ENCODE peak calls at places on chromosomes 12 and 14, in four cellular contexts. U is transverse colon, S is retinal pigment epithelial cell, Y is right atrium auricular region. Z is an unnamed sample.

GRCh38 chr12:110039085-110039807 is 9.1 kb downstream of the C12orf76 start:
- DNase-seq in Y (no peak), S (no peak), U (peak), Z (peak)

GRCh38 chr14:81400852-81401251 is 728 bp upstream of the STON2 start:
- DNase-seq in S (peak), U (peak), Y (peak), Z (no peak)

GRCh38 chr12:95942106-95942531 is 295 bp downstream of the CCDC38 start:
- DNase-seq in U (no peak), Y (no peak), S (no peak), Z (peak)

GRCh38 chr14:20624495-20625070 is 16.9 kb downstream of the OR6S1 start:
- DNase-seq in S (no peak), Y (peak), U (peak), Z (peak)

GRCh38 chr12:121453629-121454028 is 53.7 kb downstream of the RNF34 start:
- DNase-seq in U (no peak), Y (no peak), S (no peak), Z (no peak)

GRCh38 chr12:26047401-26048226 is 77.2 kb downstream of the BHLHE41 start:
- DNase-seq in Y (no peak), S (no peak), U (no peak), Z (no peak)

GRCh38 chr14:35944847-35945246 is 118.7 kb downstream of the BRMS1L start:
- DNase-seq in Y (no peak), U (peak), S (no peak), Z (peak)

GRCh38 chr12:111438501-111438900 is 32.8 kb downstream of the SH2B3 start:
- DNase-seq in S (peak), Y (no peak), U (peak), Z (no peak)

GRCh38 chr12:89307665-89308253 is 44.5 kb downstream of the DUSP6 start:
- DNase-seq in U (no peak), Y (no peak), S (no peak), Z (peak)

GRCh38 chr12:26698186-26698585 is 134.8 kb downstream of the ITPR2 start:
- DNase-seq in U (no peak), S (no peak), Y (no peak), Z (no peak)

GRCh38 chr12:97575792-97576191 is 113.2 kb downstream of the RMST start:
- DNase-seq in S (peak), Y (no peak), U (no peak), Z (no peak)

GRCh38 chr12:27474344-27474743 is 27.8 kb downstream of the SMCO2 start:
- DNase-seq in S (no peak), Y (no peak), U (no peak), Z (no peak)

GRCh38 chr14:79825046-79825521 is 386.2 kb downstream of the DIO2 start:
- DNase-seq in Y (no peak), S (no peak), U (no peak), Z (no peak)

GRCh38 chr14:74908861-74909341 is 14.2 kb downstream of the RPS6KL1 start:
- DNase-seq in U (no peak), Y (no peak), S (no peak), Z (no peak)

GRCh38 chr12:56387152-56387551 is 24.5 kb upstream of the APOF start:
- DNase-seq in S (peak), U (no peak), Y (no peak), Z (no peak)

GRCh38 chr14:94047581-94047980 is 21.4 kb downstream of the OTUB2 start:
- DNase-seq in Y (no peak), S (no peak), U (no peak), Z (no peak)

GRCh38 chr12:55685671-55686070 is 22.0 kb downstream of the ITGA7 start:
- DNase-seq in S (no peak), U (no peak), Y (no peak), Z (no peak)

GRCh38 chr12:130483616-130484180 is 146.0 kb downstream of the PIWIL1 start:
- DNase-seq in Y (no peak), U (no peak), S (no peak), Z (no peak)

GRCh38 chr14:68312884-68313725 is 479.8 kb downstream of the ZFP36L1 start:
- DNase-seq in U (no peak), Y (no peak), S (no peak), Z (no peak)

GRCh38 chr12:50403001-50403440 is 2.3 kb downstream of the LARP4 start:
- DNase-seq in Y (no peak), S (no peak), U (no peak), Z (peak)

GRCh38 chr12:96361074-96361473 is 39.2 kb downstream of the CDK17 start:
- DNase-seq in U (no peak), S (no peak), Y (no peak), Z (no peak)

GRCh38 chr14:60632777-60633176 is 16.5 kb downstream of the SIX1 start:
- DNase-seq in U (no peak), Y (no peak), S (no peak), Z (no peak)

GRCh38 chr12:53739285-53740129 is 12.3 kb upstream of the CALCOCO1 start:
- DNase-seq in U (no peak), Y (no peak), S (no peak), Z (no peak)

GRCh38 chr12:53740130-53740491 is 11.7 kb downstream of the CISTR start:
- DNase-seq in Y (no peak), S (no peak), U (no peak), Z (no peak)

GRCh38 chr12:53737951-53738833 is 10.9 kb upstream of the CALCOCO1 start:
- DNase-seq in U (peak), S (no peak), Y (no peak), Z (peak)

GRCh38 chr12:53737494-53737808 is 10.2 kb upstream of the CALCOCO1 start:
- DNase-seq in Y (no peak), S (no peak), U (no peak), Z (no peak)

DNA sequence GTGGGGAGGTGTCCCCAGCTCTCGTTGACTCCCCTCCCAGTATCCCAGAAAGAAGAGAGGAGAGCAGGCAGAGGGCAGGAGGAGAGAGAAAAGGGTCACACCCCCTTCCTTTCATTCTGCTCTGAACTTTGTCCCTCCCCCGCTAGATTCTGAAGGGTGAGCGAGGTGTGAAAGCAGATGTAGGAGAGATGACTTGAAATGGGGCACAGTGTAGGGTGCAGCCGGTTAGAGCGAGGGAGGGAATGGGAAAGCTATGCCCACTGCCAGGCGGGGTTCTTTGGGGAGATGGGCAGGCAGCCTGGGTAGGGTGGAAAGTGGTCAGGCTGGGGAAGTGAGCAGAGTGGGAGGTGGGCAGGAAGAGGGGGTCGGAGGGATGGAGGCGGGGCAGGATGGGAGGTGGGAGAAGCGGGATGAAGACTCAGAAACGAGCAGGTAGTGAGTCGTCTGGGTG is 11.6 kb upstream of the CALCOCO1 start:
- DNase-seq in S (no peak), U (no peak), Y (no peak), Z (peak)
- H3K4me3 ChIP-seq in S (no peak), U (peak), Y (no peak), Z (peak)

GRCh38 chr12:92362109-92362508 is 216.5 kb upstream of the BTG1 start:
- DNase-seq in S (no peak), Y (no peak), U (no peak), Z (no peak)

GRCh38 chr12:92365333-92365732 is 219.7 kb upstream of the BTG1 start:
- DNase-seq in U (no peak), Y (no peak), S (no peak), Z (no peak)

GRCh38 chr12:92365836-92366235 is 220.2 kb upstream of the BTG1 start:
- DNase-seq in Y (no peak), S (no peak), U (no peak), Z (no peak)

GRCh38 chr12:92362785-92363184 is 217.1 kb upstream of the BTG1 start:
- DNase-seq in U (no peak), S (no peak), Y (no peak), Z (no peak)

GRCh38 chr12:92363295-92364146 is 217.9 kb upstream of the BTG1 start:
- DNase-seq in U (peak), Y (peak), S (no peak), Z (no peak)
- H3K4me3 ChIP-seq in U (peak), Y (peak), S (no peak), Z (no peak)

GRCh38 chr12:62713190-62713589 is 221.8 kb downstream of the PPM1H start:
- DNase-seq in S (no peak), U (no peak), Y (no peak), Z (no peak)

GRCh38 chr12:62713723-62714122 is 221.2 kb downstream of the PPM1H start:
- DNase-seq in Y (no peak), U (no peak), S (no peak), Z (no peak)

GRCh38 chr12:62714409-62715075 is 220.4 kb downstream of the PPM1H start:
- DNase-seq in Y (no peak), S (no peak), U (no peak), Z (no peak)

GRCh38 chr12:62711626-62712305 is 223.2 kb downstream of the PPM1H start:
- DNase-seq in S (no peak), U (no peak), Y (no peak), Z (no peak)

DNA sequence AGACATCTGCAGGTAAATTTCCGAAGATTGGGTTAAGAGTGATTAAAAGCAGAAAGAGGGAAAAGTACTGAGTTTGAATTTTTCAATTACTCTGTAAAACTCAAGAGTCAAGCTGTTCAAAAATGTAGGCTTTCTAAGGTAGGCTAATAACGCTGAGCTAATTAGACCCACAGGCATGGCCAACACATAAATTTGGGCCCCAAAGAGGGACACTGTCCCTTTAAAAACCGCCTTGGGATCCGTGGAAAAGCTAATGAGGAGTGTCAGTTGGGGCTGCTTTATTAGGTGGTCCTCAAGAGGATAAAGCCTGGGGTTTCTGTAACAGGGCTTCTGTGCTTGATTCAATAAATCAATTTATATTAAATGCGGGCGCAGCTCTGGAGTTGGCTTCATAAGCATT is 222.4 kb downstream of the PPM1H start:
- DNase-seq in S (no peak), U (no peak), Y (no peak), Z (no peak)
- H3K4me3 ChIP-seq in S (no peak), U (no peak), Y (no peak), Z (no peak)

DNA sequence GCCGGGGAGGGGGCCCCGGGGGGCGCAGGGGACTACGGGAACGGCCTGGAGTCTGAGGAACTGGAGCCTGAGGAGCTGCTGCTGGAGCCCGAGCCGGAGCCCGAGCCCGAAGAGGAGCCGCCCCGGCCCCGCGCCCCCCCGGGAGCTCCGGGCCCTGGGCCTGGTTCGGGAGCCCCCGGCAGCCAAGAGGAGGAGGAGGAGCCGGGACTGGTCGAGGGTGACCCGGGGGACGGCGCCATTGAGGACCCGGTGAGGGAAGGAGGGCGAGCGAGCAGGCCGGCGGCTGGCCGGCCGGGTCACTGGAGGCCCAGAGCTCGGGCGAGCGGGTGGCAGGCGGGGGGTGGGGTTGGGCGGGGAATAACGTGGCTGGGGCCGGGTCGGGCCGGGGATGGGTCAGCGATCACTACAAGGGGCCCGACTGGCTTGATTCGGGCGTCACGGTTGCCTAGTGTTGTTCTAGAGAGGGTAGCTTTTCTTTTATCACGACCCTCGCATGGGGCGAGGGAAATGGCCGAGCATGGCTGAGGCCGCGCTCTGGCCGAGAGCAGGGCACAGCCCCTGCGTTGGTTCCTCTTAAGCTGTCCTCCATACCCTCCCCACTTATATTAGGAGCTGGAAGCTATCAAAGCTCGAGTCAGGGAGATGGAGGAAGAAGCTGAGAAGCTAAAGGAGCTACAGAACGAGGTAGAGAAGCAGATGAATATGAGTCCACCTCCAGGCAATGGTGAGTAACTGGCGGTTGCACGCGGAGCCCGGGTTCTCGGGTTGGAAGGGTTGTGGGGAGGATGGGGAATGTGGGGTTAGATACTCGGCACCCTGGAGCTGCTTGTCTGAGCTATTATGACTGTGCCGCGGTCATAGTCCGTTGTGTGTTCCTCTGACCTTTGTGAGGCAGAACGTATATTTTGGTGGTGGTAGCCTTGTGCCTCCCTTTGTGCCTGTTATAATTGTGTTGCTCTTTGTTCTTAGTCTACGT is 603 bp downstream of the PABPN1 start:
- DNase-seq in S (no peak), U (peak), Y (peak), Z (peak)
- H3K4me3 ChIP-seq in S (peak), U (peak), Y (peak), Z (peak)

GRCh38 chr14:25049559-25050493 is at the start of gene STXBP6:
- DNase-seq in S (no peak), Y (peak), U (peak), Z (peak)

GRCh38 chr14:25048170-25049126 is 1.5 kb downstream of the STXBP6 start:
- DNase-seq in U (peak), S (no peak), Y (peak), Z (peak)

GRCh38 chr14:25049127-25049558 is 804 bp downstream of the STXBP6 start:
- DNase-seq in S (no peak), U (peak), Y (no peak), Z (peak)

GRCh38 chr14:25052385-25052784 is 2.4 kb upstream of the STXBP6 start:
- DNase-seq in U (no peak), S (no peak), Y (no peak), Z (no peak)

DNA sequence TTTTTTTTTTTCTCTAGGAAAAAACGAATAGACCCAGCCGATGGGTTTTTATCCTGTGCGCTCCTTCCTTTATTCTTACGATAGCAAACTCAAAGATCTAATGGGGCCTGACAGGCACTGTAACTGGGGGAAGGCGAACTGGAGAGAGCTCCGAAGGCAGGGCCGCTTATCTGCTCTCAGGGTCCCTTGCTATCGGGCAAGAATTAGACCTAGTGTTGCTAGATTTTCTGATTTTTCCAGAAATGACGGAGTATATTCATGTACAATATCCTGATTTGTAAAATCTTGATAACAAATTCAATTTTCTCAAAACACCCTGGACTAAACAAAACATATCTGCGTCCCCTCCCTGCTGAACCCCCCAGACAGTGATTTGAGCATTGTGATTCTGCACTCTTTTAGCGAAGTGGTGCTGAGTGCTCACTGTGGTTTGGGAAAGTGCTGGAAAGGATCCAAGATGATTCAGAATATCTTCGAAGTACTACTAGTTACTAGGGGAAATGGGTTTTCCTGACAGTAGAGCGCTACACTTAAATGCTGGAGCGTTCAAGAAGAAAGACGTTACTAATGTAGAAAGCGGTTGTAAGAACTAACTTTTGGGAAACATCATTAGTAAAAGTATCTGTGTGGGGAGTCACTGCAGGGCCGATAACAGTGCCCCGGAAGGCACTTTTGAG is 685 bp upstream of the STXBP6 start:
- DNase-seq in S (no peak), Y (no peak), U (no peak), Z (peak)
- H3K4me3 ChIP-seq in S (peak), Y (peak), U (peak), Z (no peak)

GRCh38 chr14:91402278-91403068 is 15.1 kb downstream of the CCDC88C start:
- DNase-seq in Y (no peak), S (no peak), U (peak), Z (peak)
- H3K4me3 ChIP-seq in Y (no peak), S (no peak), U (peak), Z (no peak)

DNA sequence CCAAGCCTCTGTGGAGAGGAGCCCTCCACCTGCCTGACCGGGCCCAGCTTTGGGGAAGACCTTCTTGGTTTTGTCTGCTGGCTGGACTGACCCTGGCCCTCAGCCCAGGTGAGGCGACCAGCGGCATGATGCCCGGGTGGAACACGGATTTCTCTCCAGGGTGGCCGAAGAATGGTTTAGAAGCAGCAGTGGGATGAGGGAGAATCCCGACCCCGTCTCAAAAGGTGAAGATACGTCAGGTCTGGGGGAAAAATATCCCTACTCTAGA is 15.7 kb downstream of the ZBTB42 start:
- DNase-seq in Y (no peak), U (no peak), S (no peak), Z (no peak)
- H3K4me3 ChIP-seq in Y (peak), U (peak), S (peak), Z (peak)

GRCh38 chr14:101031186-101031585 is 127.7 kb upstream of the RTL1 start:
- DNase-seq in Y (no peak), U (no peak), S (no peak), Z (no peak)
- H3K4me3 ChIP-seq in Y (no peak), U (no peak), S (no peak), Z (no peak)

GRCh38 chr12:11728154-11728755 is 78.8 kb downstream of the ETV6 start:
- DNase-seq in U (no peak), S (no peak), Y (no peak), Z (no peak)

GRCh38 chr12:11729008-11729407 is 79.5 kb downstream of the ETV6 start:
- DNase-seq in Y (no peak), U (peak), S (no peak), Z (peak)

GRCh38 chr12:11726659-11727058 is 77.2 kb downstream of the ETV6 start:
- DNase-seq in U (no peak), S (no peak), Y (no peak), Z (no peak)

GRCh38 chr12:11725616-11726015 is 76.1 kb downstream of the ETV6 start:
- DNase-seq in U (no peak), S (no peak), Y (no peak), Z (no peak)

DNA sequence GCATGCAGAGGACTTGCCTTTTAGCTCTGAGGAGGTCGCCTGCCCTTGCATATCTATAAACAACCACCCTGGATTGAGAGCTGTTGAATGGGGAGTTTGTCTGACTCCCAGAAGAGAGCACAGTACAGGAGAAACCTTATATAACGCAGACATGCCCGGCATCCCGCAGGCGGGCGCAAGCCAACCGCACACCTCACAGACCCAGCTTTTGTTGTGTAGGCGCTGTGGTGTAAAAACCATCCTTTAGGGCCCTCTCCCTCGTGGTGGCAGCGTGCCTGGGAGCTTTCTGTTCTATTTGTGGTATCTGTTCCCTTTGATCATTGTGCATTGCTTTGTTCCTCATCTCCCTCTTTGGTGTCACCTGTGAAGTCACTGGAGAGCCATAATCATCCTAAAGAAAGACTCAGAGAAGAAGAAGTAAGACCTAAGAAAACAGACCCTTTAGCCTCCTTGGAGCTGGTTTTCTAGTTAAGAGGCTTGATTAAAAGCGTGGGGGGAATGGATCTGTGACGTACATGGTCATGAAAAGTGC is 77.7 kb downstream of the ETV6 start:
- DNase-seq in U (no peak), S (no peak), Y (no peak), Z (no peak)
- H3K4me3 ChIP-seq in U (no peak), S (no peak), Y (no peak), Z (no peak)

Z was measured in small intestine.